ENCODE peak calls at places on chromosome 18, in ten cellular contexts. K is fibroblast of lung, A is GM23338, Y is skeletal muscle cell, O is spleen, M is GM12865, V is hepatocyte, G is brain microvascular endothelial cell, D is A549, C is kidney epithelial cell. Z is an unnamed sample.

GRCh38 chr18:45690975-45691815 is 32.8 kb upstream of the SLC14A1 start:
- DNase-seq in M (peak), K (peak), O (peak), A (peak), Y (no peak), D (peak), G (peak), V (peak), C (no peak), Z (peak)

GRCh38 chr18:29753379-29753778 is 1289.2 kb downstream of the DSC3 start:
- DNase-seq in C (no peak), A (no peak), V (no peak), O (no peak), M (no peak), K (no peak), Y (peak), G (no peak), D (no peak), Z (no peak)

GRCh38 chr18:11696451-11696850 is 7.4 kb downstream of the GNAL start:
- DNase-seq in D (no peak), A (no peak), K (no peak), V (no peak), Y (no peak), C (no peak), M (no peak), O (no peak), G (no peak), Z (no peak)

GRCh38 chr18:13242797-13243196 is 24.2 kb downstream of the LDLRAD4 start:
- DNase-seq in M (no peak), V (no peak), G (no peak), C (no peak), K (no peak), A (no peak), D (no peak), Y (no peak), O (peak), Z (no peak)

GRCh38 chr18:3771121-3771971 is 321.4 kb downstream of the TGIF1 start:
- DNase-seq in K (peak), M (peak), V (peak), G (peak), A (peak), Y (peak), D (peak), O (peak), C (peak), Z (peak)

GRCh38 chr18:74064510-74064909 is 83.1 kb downstream of the FBXO15 start:
- DNase-seq in A (no peak), M (peak), O (peak), K (no peak), Y (no peak), G (no peak), C (no peak), V (no peak), D (no peak), Z (no peak)

GRCh38 chr18:26405190-26405781 is 143.1 kb downstream of the KCTD1 start:
- DNase-seq in C (no peak), M (peak), A (peak), O (no peak), V (peak), Y (no peak), D (peak), G (peak), K (peak), Z (no peak)

GRCh38 chr18:79384151-79384807 is 11.5 kb upstream of the NFATC1 start:
- DNase-seq in O (peak), K (no peak), G (no peak), D (no peak), V (no peak), C (no peak), Y (no peak), M (no peak), A (no peak), Z (peak)

GRCh38 chr18:76081536-76081935 is 413.5 kb downstream of the ZNF516 start:
- DNase-seq in D (no peak), C (no peak), G (no peak), O (no peak), M (no peak), K (no peak), A (no peak), V (no peak), Y (no peak), Z (no peak)
- H3K4me3 ChIP-seq in D (no peak), C (no peak), G (no peak), O (no peak), M (no peak), K (no peak), A (no peak), V (no peak), Y (no peak), Z (no peak)

GRCh38 chr18:51862311-51862710 is 477.7 kb upstream of the DCC start:
- DNase-seq in V (no peak), G (no peak), K (no peak), C (no peak), Y (no peak), A (no peak), D (no peak), O (no peak), M (no peak), Z (no peak)

GRCh38 chr18:51864219-51864965 is 475.6 kb upstream of the DCC start:
- DNase-seq in A (no peak), G (no peak), D (no peak), O (no peak), M (no peak), V (no peak), C (no peak), K (no peak), Y (no peak), Z (no peak)

GRCh38 chr18:51865538-51865937 is 474.5 kb upstream of the DCC start:
- DNase-seq in G (no peak), D (no peak), A (no peak), V (no peak), Y (no peak), C (no peak), M (no peak), K (no peak), O (no peak), Z (no peak)

GRCh38 chr18:51857989-51858388 is 482.0 kb upstream of the DCC start:
- DNase-seq in C (peak), G (no peak), A (no peak), K (no peak), V (no peak), M (no peak), Y (no peak), D (peak), O (no peak), Z (no peak)

GRCh38 chr18:51861041-51861440 is 479.0 kb upstream of the DCC start:
- DNase-seq in Y (no peak), C (peak), V (no peak), A (no peak), D (no peak), G (no peak), M (no peak), O (no peak), K (no peak), Z (no peak)
- H3K4me3 ChIP-seq in Y (no peak), C (no peak), V (no peak), A (no peak), D (no peak), G (no peak), M (no peak), O (no peak), K (no peak), Z (no peak)

DNA sequence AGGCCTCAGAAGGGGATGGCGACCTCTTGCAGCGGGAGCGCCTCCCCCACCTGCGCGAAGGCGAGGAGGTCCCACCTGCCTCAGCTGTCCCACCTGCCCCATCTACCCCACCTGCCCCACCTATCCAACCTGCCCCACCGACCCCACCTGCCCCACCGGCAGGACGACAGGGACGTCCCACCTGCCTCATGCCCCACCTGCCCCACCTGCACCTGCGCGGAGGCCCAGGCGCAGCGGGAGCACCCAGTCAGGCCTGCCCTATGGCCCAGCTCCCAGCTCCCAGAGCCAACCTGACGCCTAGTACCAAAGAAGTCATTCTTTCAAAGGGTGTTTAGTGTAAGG is 489.1 kb upstream of the SMIM21 start:
- DNase-seq in C (no peak), G (no peak), O (peak), V (no peak), Y (no peak), A (peak), M (no peak), D (no peak), K (no peak), Z (no peak)
- H3K4me3 ChIP-seq in C (peak), G (peak), O (no peak), V (peak), Y (peak), A (peak), M (no peak), D (no peak), K (no peak), Z (peak)

GRCh38 chr18:31204833-31205232 is 42.2 kb upstream of the DSC1 start:
- DNase-seq in M (no peak), C (no peak), V (no peak), Y (no peak), A (no peak), G (no peak), D (no peak), K (no peak), O (no peak), Z (no peak)

GRCh38 chr18:31204169-31204568 is 41.5 kb upstream of the DSC1 start:
- DNase-seq in O (no peak), D (no peak), K (no peak), Y (no peak), A (no peak), C (no peak), V (no peak), M (no peak), G (no peak), Z (no peak)

GRCh38 chr18:31206787-31207381 is 44.2 kb upstream of the DSC1 start:
- DNase-seq in D (peak), A (peak), M (peak), C (peak), G (peak), O (no peak), Y (no peak), K (peak), V (peak), Z (peak)

GRCh38 chr18:31205273-31205672 is 42.6 kb upstream of the DSC1 start:
- DNase-seq in Y (no peak), V (no peak), A (no peak), C (no peak), O (no peak), G (no peak), M (no peak), K (no peak), D (no peak), Z (no peak)

GRCh38 chr18:31206064-31206463 is 43.4 kb upstream of the DSC1 start:
- DNase-seq in Y (no peak), V (no peak), O (no peak), G (no peak), K (no peak), C (no peak), M (no peak), D (no peak), A (no peak), Z (no peak)
- H3K4me3 ChIP-seq in Y (no peak), V (no peak), O (no peak), G (no peak), K (no peak), C (no peak), M (no peak), D (no peak), A (no peak), Z (no peak)

GRCh38 chr18:63179422-63179821 is 140.1 kb downstream of the BCL2 start:
- DNase-seq in A (peak), C (no peak), K (no peak), D (no peak), M (no peak), Y (no peak), G (no peak), O (no peak), V (no peak), Z (no peak)

GRCh38 chr18:63177822-63178525 is 141.6 kb downstream of the BCL2 start:
- DNase-seq in K (no peak), A (no peak), M (no peak), C (no peak), V (peak), O (peak), Y (peak), G (no peak), D (no peak), Z (peak)

GRCh38 chr18:63177259-63177658 is 142.3 kb downstream of the BCL2 start:
- DNase-seq in O (peak), C (no peak), M (no peak), D (no peak), V (no peak), A (no peak), G (no peak), K (no peak), Y (no peak), Z (no peak)

GRCh38 chr18:63180333-63180732 is 139.2 kb downstream of the BCL2 start:
- DNase-seq in D (no peak), Y (no peak), K (no peak), M (no peak), A (no peak), V (no peak), G (no peak), O (peak), C (no peak), Z (no peak)

DNA sequence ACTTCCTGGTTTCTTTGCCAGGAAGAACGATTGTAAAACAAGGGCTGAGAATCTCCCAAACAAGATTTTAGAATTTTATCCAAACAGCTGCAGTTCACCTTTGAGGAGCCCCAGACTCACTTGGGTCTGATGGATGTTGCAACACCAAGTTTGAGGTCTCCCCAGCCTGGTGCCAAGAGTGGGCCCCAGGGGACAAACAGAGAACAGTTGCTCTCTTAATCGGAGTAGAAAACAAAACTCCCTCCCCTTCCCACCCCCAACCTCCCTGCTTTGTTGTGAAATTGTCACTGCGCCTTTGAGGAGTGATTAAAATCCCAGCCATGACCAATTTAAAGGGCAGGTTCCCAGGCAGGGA is 141.1 kb downstream of the BCL2 start:
- DNase-seq in K (no peak), C (no peak), Y (peak), O (peak), V (peak), M (peak), G (no peak), A (no peak), D (no peak), Z (peak)
- H3K4me3 ChIP-seq in K (no peak), C (no peak), Y (peak), O (no peak), V (no peak), M (no peak), G (no peak), A (no peak), D (no peak), Z (peak)

GRCh38 chr18:49849331-49850217 is 36.2 kb upstream of the ACAA2 start:
- DNase-seq in D (peak), O (no peak), M (no peak), K (peak), V (peak), Y (peak), C (peak), G (peak), A (peak), Z (no peak)
- H3K4me3 ChIP-seq in D (peak), O (no peak), M (no peak), K (no peak), V (no peak), Y (no peak), C (no peak), G (no peak), A (no peak), Z (no peak)

GRCh38 chr18:830315-830901 is 18.4 kb upstream of the YES1 start:
- DNase-seq in K (peak), A (peak), D (no peak), G (peak), C (no peak), V (no peak), Y (peak), O (no peak), M (peak), Z (no peak)
- H3K4me3 ChIP-seq in K (no peak), A (no peak), D (no peak), G (no peak), C (no peak), V (no peak), Y (peak), O (no peak), M (no peak), Z (no peak)

DNA sequence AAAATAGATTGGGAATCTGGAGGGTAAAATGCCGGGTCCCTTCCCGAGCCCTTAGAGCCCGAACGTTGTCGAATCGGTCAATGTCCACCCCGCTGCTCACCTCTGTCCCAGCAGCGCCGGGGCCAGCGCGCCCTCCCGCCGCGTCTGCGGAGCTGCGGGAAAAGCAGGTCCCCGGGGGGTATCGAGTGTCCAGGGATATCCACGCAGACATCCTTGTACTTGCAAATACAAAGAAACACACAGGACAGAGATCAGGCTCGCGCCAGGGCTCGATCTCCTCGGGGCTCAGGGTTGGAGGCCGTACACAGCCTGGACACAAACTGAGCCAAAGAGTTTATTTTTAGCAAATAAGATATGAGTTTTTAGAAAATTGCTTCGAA is 2.3 kb upstream of the GATA6 start:
- DNase-seq in G (no peak), O (no peak), V (no peak), C (no peak), A (no peak), K (no peak), M (no peak), D (peak), Y (no peak), Z (no peak)
- H3K4me3 ChIP-seq in G (peak), O (peak), V (peak), C (no peak), A (peak), K (no peak), M (no peak), D (peak), Y (no peak), Z (peak)

Z was measured in psoas muscle.